ENCODE peak calls at places on chromosomes 3 and 15, in four cellular contexts. X, T, M and O are unnamed samples. For H3K4me1, the result is how much of the 10 kb centered on the place peaks cover.

GRCh38 chr3:69248394-69248793 is 126.0 kb upstream of the LMOD3 start:
- DNase-seq in M (no peak), T (no peak), X (no peak), O (no peak)

GRCh38 chr3:127200086-127200691 is 7.3 kb downstream of the PRR23E start:
- DNase-seq in X (no peak), T (no peak), M (no peak), O (no peak)

GRCh38 chr3:169668957-169669681 is 5.6 kb upstream of the MECOM start:
- DNase-seq in T (peak), X (peak), M (peak), O (peak)

GRCh38 chr3:124221286-124221821 is 229.4 kb upstream of the ROPN1 start:
- DNase-seq in X (no peak), T (no peak), M (peak), O (no peak)

GRCh38 chr15:57896114-57896513 is 169.4 kb downstream of the ALDH1A2 start:
- DNase-seq in X (no peak), M (no peak), T (no peak), O (no peak)

GRCh38 chr3:16546186-16547004 is 32.9 kb upstream of the RFTN1 start:
- DNase-seq in M (no peak), T (no peak), X (no peak), O (no peak)

GRCh38 chr3:10707984-10708868 is 107.8 kb upstream of the SLC6A11 start:
- DNase-seq in M (no peak), T (no peak), X (no peak), O (no peak)

GRCh38 chr3:100069472-100069871 is 44.8 kb downstream of the FILIP1L start:
- DNase-seq in M (no peak), T (no peak), X (no peak), O (no peak)

GRCh38 chr3:191740712-191741111 is 279.7 kb downstream of the PYDC2 start:
- DNase-seq in T (no peak), M (no peak), X (no peak), O (no peak)

DNA sequence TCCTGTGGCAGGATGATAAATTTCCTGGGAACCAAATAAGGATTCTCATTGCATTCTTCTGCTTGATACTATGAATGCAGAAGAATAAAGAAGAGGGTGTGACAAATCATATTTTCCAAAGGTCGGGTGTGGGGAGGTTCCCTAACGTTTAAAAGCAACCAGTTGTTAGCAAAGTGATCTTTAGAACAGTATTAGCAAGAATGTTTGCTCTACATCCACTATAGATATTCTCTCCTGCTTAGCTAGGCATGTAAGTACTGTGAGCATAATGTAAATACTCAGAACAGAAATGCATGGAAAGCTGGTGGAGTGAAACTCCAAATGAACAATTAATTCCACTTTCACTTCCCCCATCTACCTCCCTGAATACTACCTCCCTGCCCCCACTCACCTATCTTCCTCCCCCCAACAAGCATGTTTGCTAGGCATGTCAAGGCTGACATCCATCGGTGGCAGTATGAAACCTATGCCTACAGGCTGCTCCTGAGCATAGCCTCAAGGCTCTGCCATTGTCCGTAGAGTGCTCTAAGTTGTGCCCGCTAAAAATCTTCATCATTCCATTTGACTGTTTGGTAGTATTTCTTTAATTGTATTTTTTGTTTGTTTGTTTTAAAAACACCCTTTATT is 329.7 kb downstream of the TIGIT start:
- DNase-seq in M (no peak), T (no peak), X (no peak), O (peak)
- H3K27ac ChIP-seq in M (peak), T (no peak), X (peak), O (peak)

DNA sequence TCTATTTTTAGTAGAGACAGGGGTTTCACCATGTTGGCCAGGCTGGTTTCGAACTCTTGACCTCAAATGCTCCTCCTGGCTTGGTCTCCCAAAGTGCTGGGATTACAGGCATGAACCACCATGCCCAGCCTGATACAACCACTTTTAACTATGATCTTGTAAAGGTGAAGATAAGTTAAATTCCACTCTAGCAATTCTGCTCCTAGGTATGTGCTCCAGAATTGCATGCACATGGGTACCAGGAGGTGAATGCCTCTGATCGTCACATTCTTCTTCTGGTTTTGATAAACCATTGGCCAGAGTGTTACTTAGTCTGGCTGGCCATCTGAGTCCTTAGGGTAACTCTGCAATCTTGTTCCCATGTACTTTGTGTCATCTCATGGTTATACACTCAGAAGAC is 22.3 kb downstream of the CSPG5 start:
- DNase-seq in M (no peak), X (no peak), T (no peak), O (no peak)
- H3K4me3 ChIP-seq in M (no peak), X (no peak), T (no peak), O (no peak)

DNA sequence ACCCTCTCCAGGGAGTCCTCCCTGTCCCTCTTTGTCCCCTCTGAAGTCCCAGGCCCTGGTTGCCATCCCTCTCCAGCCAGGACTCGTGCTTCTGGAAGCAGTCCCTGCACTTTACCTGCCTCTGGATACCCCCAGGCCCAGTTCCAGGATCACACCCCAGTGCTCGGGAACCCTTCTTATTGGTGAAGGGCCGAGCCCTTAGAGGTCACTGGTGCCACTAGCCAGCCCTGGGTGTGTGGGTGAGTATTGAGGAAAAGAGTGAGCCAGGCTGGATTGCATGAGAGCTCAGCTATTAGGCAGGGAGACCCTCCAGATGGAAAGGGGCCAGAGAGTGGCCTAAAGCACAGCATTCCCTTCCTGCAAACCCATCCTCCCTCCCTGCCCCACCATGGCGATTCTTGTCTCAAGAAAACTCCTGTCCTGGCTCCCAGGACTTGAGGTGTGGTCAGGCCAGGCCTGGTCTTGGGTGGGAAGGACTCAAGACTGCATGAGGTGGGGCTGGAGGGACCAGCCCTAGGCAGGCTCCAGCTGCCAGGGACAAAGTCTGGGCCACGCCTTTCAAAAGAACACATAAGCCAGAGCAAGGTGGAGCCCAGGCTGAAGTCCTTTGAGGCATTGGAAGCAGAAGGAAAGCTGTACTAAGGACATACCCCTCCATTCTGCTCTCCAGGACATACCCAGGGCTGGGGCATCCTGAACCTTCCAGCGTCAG is 4.8 kb upstream of the PHGR1 start:
- DNase-seq in T (no peak), X (no peak), M (no peak), O (no peak)
- H3K4me1 ChIP-seq in T (under half), X (under half), M (under half), O (under half)

GRCh38 chr15:34158355-34158754 is 51.5 kb downstream of the KATNBL1 start:
- DNase-seq in M (no peak), X (no peak), T (no peak), O (no peak)

GRCh38 chr15:34161329-34161953 is 48.5 kb downstream of the KATNBL1 start:
- DNase-seq in T (no peak), M (peak), X (no peak), O (no peak)

GRCh38 chr15:34154725-34155204 is 52.9 kb downstream of the PGBD4 start:
- DNase-seq in X (no peak), T (no peak), M (peak), O (no peak)

GRCh38 chr15:34155859-34156258 is 54.0 kb downstream of the PGBD4 start:
- DNase-seq in M (no peak), T (no peak), X (no peak), O (no peak)

DNA sequence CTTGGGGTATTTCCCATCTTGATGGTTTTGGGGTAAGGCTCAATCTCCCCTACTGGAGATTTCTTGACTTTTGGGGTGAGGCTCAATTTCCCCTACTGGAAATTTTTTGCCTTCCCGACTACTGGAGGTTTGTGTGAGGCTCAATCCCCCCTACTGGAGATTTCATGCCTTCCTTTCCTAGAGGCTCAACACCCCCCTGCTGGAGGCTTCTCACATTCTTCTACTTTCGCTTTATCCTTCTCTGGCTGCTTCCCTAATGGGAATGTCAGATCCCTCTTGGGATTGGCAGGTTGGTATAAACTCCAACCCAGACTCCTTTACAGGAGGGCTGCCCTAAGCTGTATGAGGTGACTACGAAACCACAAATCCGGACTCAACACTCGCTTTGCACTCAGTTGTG is 49.2 kb downstream of the KATNBL1 start:
- DNase-seq in M (no peak), X (no peak), T (no peak), O (no peak)
- H3K27ac ChIP-seq in M (no peak), X (no peak), T (no peak), O (no peak)

GRCh38 chr15:55588818-55589122 is 625 bp upstream of the PYGO1 start:
- DNase-seq in X (no peak), M (no peak), T (no peak), O (no peak)
- H3K4me3 ChIP-seq in X (peak), M (peak), T (peak), O (peak)

GRCh38 chr15:33138000-33138399 is 56.5 kb downstream of the FMN1 start:
- DNase-seq in M (no peak), X (no peak), T (no peak), O (no peak)
- H3K4me1 ChIP-seq in M (under half), X (under half), T (under half), O (under half)

DNA sequence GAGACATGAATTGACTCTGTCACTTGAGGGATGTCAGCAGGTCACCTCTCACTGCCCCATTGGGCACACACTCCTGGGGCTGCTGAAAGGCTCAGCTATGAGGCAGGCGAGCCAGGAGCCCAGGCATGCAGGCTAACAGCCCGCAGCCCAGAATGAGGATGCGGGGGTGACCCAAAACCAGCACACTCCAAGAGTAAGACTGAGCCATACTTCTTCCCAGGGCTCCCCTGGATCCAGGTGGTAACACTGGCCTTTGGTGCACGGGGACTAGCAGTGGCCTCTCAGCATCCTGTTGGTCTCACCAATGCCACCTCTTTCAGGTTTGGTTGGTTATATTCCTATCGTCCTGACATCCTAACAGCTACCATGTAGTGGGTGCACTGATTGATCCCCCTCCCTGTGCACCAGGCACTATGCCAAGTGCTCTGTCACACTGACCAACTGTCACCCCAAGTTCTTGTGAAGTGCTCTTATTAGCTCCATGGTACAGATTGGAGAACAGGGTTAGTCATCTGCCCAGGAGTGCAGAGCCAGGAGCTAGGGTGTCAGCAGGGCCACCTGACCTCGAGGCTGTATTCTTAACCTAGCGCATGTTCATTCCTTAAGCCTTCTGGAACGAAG is 24.8 kb upstream of the SPTBN5 start:
- DNase-seq in T (peak), X (no peak), M (no peak), O (no peak)
- H3K27ac ChIP-seq in T (no peak), X (peak), M (no peak), O (no peak)

GRCh38 chr3:184564685-184565385 is 3.2 kb downstream of the EPHB3 start:
- DNase-seq in X (no peak), M (no peak), T (peak), O (no peak)
- H3K4me3 ChIP-seq in X (no peak), M (no peak), T (no peak), O (no peak)

DNA sequence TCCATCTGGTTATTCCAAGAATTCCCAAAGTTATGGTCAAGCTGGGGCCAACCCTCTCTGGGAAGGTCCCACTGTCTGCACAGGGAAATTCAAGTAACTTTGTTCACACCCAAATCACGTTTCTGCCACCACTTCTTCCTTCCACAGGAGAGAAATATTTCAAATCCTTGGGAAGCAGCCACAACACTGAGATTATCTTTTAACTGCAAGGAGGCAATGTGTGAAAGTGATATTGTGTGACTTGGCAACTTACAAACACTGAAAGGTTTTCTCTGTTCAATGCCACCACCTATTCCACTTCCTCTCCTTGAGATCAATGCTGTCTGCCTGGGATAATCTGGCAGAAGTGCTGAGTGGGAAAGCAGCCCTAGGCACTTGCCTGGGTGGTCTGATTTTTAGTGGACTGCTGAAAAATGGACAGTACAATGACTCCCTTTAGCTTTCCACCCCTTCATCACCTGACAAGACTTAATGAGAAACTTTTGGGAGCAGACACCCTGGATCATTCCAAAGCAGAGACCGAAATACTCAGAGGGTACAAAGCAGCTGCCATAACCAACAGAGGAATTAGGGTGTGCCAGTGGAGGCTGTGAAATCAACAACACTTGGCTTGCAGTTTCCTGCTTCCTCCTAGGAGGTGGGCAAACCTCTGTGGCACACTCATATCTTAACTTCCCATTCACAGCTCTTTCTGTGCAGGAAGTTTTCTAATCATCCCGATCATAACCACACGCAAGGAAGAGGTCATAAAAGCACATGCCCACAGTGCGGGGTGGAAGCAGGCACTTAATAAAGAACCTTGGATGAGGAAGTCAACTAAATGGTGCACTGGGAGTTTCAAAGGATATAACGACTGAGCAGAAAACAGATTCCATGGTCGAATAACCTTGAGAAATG is 5.4 kb downstream of the SCAMP2 start:
- DNase-seq in X (no peak), M (no peak), T (no peak), O (no peak)
- H3K4me1 ChIP-seq in X (half or more), M (under half), T (half or more), O (under half)

GRCh38 chr3:64318670-64319271 is 93.5 kb upstream of the PRICKLE2 start:
- DNase-seq in X (no peak), T (no peak), M (no peak), O (no peak)

GRCh38 chr3:64316971-64317370 is 91.7 kb upstream of the PRICKLE2 start:
- DNase-seq in X (no peak), T (no peak), M (peak), O (no peak)

GRCh38 chr3:64321747-64322146 is 96.5 kb upstream of the PRICKLE2 start:
- DNase-seq in M (peak), T (no peak), X (no peak), O (peak)

GRCh38 chr3:64319391-64319790 is 94.1 kb upstream of the PRICKLE2 start:
- DNase-seq in M (no peak), X (no peak), T (no peak), O (no peak)

GRCh38 chr3:64318001-64318400 is 92.7 kb upstream of the PRICKLE2 start:
- DNase-seq in T (no peak), M (peak), X (no peak), O (peak)
- H3K27ac ChIP-seq in T (no peak), M (no peak), X (no peak), O (no peak)